ENCODE peak calls at places on chromosomes 11 and 22, in six cellular contexts. G is transverse colon, S is ascending aorta, C is Caco-2, T is right cardiac atrium, O is vagina. D is an unnamed sample. For H3K4me1, the result is how much of the 10 kb centered on the place peaks cover.

GRCh38 chr22:37750596-37751162 is 53.8 kb downstream of the TRIOBP start:
- DNase-seq in G (no peak), S (no peak), C (no peak), T (no peak), O (no peak), D (no peak)

GRCh38 chr11:11435673-11436072 is 82.6 kb upstream of the CSNK2A3 start:
- DNase-seq in G (no peak), S (no peak), C (no peak), T (no peak), O (no peak), D (no peak)

GRCh38 chr22:44729391-44730012 is 22.9 kb upstream of the ARHGAP8 start:
- DNase-seq in G (no peak), S (no peak), C (no peak), T (peak), O (no peak), D (peak)

GRCh38 chr11:132639986-132640385 is 892.3 kb downstream of the OPCML start:
- DNase-seq in G (no peak), S (no peak), C (no peak), T (no peak), O (no peak), D (no peak)

GRCh38 chr11:91795139-91795887 is 429.3 kb upstream of the FAT3 start:
- DNase-seq in G (no peak), S (no peak), C (no peak), T (no peak), O (no peak), D (no peak)

GRCh38 chr11:61123775-61124571 is 21.7 kb downstream of the CD5 start:
- DNase-seq in G (no peak), S (no peak), C (no peak), T (peak), O (no peak), D (no peak)

GRCh38 chr11:124716596-124716995 is 23.1 kb upstream of the NRGN start:
- DNase-seq in G (no peak), S (no peak), C (no peak), T (no peak), O (no peak), D (no peak)

GRCh38 chr11:17668166-17668565 is 51.2 kb upstream of the MYOD1 start:
- DNase-seq in G (no peak), S (no peak), C (no peak), T (no peak), O (no peak), D (no peak)

GRCh38 chr22:33873186-33873585 is 47.1 kb downstream of the LARGE1 start:
- DNase-seq in G (no peak), S (peak), C (no peak), T (peak), O (no peak), D (no peak)

GRCh38 chr22:22210375-22210774 is 34.2 kb upstream of the VPREB1 start:
- DNase-seq in G (no peak), S (no peak), C (no peak), T (no peak), O (no peak), D (peak)

GRCh38 chr22:38793721-38794466 is at the start of gene DNAL4:
- DNase-seq in G (peak), S (peak), C (peak), T (peak), O (no peak), D (peak)

GRCh38 chr22:39317084-39317755 is 2.2 kb downstream of the RPL3 start:
- DNase-seq in G (peak), S (no peak), C (no peak), T (peak), O (no peak), D (no peak)

GRCh38 chr11:113448311-113448666 is 26.9 kb downstream of the DRD2 start:
- DNase-seq in G (no peak), S (no peak), C (no peak), T (no peak), O (no peak), D (no peak)

GRCh38 chr11:61023086-61024035 is 51.9 kb downstream of the CD6 start:
- DNase-seq in G (peak), S (no peak), C (no peak), T (no peak), O (no peak), D (no peak)

GRCh38 chr11:2314525-2315394 is 12.9 kb downstream of the TSPAN32 start:
- DNase-seq in G (peak), S (peak), C (no peak), T (peak), O (no peak), D (peak)

GRCh38 chr22:30485362-30485988 is 13.7 kb upstream of the SEC14L3 start:
- DNase-seq in G (peak), S (peak), C (peak), T (peak), O (no peak), D (peak)

DNA sequence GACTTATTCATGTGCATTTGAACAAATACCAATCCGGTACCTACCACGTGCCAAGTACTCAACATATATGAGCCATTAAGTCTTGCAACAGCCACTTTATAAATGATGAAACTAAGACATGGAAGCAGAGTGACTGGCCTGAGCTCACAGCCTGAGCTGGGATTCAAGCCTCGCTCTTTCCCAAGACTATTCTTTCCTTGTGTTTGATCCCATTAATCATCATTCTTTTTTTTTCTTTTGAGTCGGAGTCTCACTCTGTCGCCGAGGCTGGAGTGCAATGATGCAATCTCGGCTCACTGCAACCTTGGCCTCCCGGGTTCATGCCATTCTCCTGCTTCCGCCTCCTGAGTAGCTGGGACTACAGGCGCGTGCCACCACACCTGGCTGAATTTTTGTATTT is 119.3 kb downstream of the ABTB2 start:
- DNase-seq in G (no peak), S (no peak), C (no peak), T (no peak), O (no peak), D (no peak)
- H3K4me1 ChIP-seq in G (under half), S (under half), C (under half), T (under half), O (under half), D (under half)

GRCh38 chr11:64569300-64569970 is 21.6 kb upstream of the SLC22A12 start:
- DNase-seq in G (no peak), S (no peak), C (no peak), T (no peak), O (no peak), D (no peak)
- H3K4me1 ChIP-seq in G (under half), S (under half), C (under half), T (under half), O (under half), D (under half)

GRCh38 chr11:57776101-57776511 is 14.5 kb downstream of the CTNND1 start:
- DNase-seq in G (no peak), S (no peak), C (no peak), T (no peak), O (no peak), D (no peak)

GRCh38 chr11:57777969-57778317 is 16.3 kb downstream of the CTNND1 start:
- DNase-seq in G (peak), S (no peak), C (peak), T (no peak), O (no peak), D (peak)

GRCh38 chr11:57773026-57773598 is 11.5 kb downstream of the CTNND1 start:
- DNase-seq in G (no peak), S (no peak), C (no peak), T (no peak), O (no peak), D (no peak)

GRCh38 chr11:57776577-57776976 is 15.0 kb downstream of the CTNND1 start:
- DNase-seq in G (no peak), S (no peak), C (no peak), T (no peak), O (no peak), D (no peak)

DNA sequence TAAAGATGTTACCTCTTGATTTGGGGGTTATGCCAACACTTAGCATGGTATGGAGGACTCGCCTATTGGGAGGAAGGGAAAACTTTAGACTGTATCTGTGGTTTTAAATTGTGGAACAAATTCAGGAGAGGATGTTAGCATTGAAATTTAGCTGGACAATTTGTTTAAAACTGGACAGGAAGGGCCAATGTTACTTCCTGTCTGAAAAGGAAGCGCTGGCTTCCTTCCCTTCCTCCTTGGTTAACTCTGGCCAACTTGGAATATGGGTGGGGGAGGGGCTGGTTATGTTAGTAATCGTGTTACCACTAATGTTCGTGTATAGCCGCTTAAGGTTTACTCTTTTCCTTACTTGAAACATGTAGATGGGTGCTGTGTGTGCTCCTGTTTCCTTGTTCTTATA is 13.9 kb downstream of the CTNND1 start:
- DNase-seq in G (no peak), S (no peak), C (no peak), T (no peak), O (no peak), D (no peak)
- H3K4me1 ChIP-seq in G (half or more), S (half or more), C (half or more), T (under half), O (half or more), D (half or more)

GRCh38 chr22:17997456-17997855 is 26.9 kb downstream of the MICAL3 start:
- DNase-seq in G (no peak), S (no peak), C (no peak), T (no peak), O (no peak), D (no peak)

GRCh38 chr22:17999851-18000250 is 24.5 kb downstream of the MICAL3 start:
- DNase-seq in G (no peak), S (no peak), C (no peak), T (no peak), O (no peak), D (no peak)

GRCh38 chr22:18001040-18001893 is 23.1 kb downstream of the MICAL3 start:
- DNase-seq in G (peak), S (peak), C (peak), T (peak), O (no peak), D (peak)

GRCh38 chr22:17998913-17999312 is 25.4 kb downstream of the MICAL3 start:
- DNase-seq in G (no peak), S (no peak), C (no peak), T (no peak), O (no peak), D (no peak)

GRCh38 chr22:18000441-18001039 is 23.8 kb downstream of the MICAL3 start:
- DNase-seq in G (peak), S (no peak), C (peak), T (peak), O (no peak), D (peak)
- H3K4me1 ChIP-seq in G (under half), S (under half), C (under half), T (under half), O (under half), D (under half)

DNA sequence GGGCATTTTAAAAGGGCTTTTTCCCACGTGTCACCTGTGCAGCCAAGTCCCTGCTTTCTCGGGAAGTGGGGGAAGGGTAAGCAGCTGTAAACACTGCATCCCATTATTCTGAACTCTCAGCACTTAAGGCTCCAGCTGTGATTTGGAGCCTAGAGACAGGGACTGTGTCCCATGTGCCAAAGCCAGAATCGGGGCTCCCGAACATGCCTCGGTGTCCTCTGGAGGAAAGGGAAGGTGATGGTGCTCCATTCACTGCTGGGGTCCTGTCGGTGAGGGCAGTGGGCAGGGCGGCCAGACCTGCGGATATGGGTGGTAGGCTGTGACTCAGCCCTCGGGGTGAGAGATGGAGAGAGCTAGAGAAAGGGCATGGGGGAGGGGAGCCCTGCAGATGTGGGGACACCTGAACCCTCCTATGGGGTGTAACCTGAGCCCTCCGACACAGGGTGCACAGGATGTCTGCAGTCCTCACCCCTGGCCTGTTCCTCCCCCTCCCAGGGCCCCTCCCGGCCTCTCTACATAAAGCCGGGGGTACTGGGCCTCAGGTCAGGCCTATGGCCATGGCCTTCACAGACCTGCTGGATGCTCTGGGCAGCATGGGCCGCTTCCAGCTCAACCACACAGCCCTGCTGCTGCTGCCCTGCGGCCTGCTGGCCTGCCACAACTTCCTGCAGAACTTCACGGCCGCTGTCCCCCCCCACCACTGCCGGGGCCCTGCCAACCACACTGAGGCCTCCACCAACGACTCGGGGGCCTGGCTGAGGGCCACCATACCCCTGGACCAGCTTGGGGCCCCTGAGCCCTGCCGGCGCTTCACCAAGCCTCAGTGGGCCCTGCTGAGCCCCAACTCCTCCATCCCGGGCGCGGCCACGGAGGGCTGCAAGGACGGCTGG is 31.8 kb downstream of the CAPN1 start:
- DNase-seq in G (no peak), S (peak), C (no peak), T (peak), O (no peak), D (no peak)
- H3K4me1 ChIP-seq in G (under half), S (under half), C (under half), T (under half), O (under half), D (under half)

GRCh38 chr22:19291218-19291579 is 320 bp downstream of the CLTCL1 start:
- DNase-seq in G (peak), S (peak), C (peak), T (peak), O (no peak), D (peak)
- H3K4me1 ChIP-seq in G (under half), S (under half), C (under half), T (under half), O (under half), D (under half)

GRCh38 chr11:106087815-106088435 is 10.5 kb downstream of the AASDHPPT start:
- DNase-seq in G (peak), S (peak), C (peak), T (no peak), O (no peak), D (peak)

GRCh38 chr11:106092446-106092845 is 15.0 kb downstream of the AASDHPPT start:
- DNase-seq in G (no peak), S (no peak), C (no peak), T (no peak), O (no peak), D (no peak)

GRCh38 chr11:106086850-106087249 is 9.4 kb downstream of the AASDHPPT start:
- DNase-seq in G (no peak), S (no peak), C (no peak), T (no peak), O (no peak), D (no peak)

GRCh38 chr11:106088896-106089295 is 11.4 kb downstream of the AASDHPPT start:
- DNase-seq in G (no peak), S (no peak), C (no peak), T (no peak), O (no peak), D (no peak)

DNA sequence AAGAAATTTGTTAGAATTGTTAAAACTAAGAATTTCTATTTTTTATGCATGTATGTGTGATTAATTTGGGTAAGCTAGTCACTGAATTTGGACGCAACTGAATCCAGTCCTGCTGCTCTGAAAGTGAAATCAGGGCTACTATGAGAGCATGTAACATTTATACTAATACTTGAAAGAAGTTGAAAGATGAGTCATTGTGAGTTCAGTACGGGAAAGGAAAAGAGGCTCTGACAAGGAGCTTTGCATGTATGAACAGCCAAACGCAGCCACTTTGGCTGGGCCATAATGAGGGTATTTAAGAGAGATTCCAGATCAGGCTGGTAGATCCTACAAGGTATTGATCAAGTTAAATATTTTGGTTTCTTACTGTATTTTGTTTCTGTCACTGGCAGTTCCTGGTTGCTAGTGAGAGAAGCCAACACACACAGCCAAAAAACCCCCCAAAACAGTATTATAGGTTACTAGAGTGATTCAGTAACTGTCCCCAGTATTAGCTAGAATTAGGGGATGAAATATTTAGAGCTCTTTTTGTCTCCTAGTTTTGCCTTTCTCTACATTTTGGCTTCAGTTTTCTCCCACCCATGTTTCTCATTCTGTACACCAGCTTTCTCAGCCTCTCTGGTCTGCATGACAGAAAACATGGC is 14.1 kb downstream of the AASDHPPT start:
- DNase-seq in G (no peak), S (no peak), C (no peak), T (no peak), O (no peak), D (peak)
- H3K4me1 ChIP-seq in G (under half), S (under half), C (under half), T (under half), O (half or more), D (under half)

GRCh38 chr11:65388731-65389130 is 2.3 kb downstream of the FRMD8 start:
- DNase-seq in G (no peak), S (no peak), C (no peak), T (no peak), O (no peak), D (no peak)
- H3K4me1 ChIP-seq in G (under half), S (under half), C (under half), T (under half), O (half or more), D (under half)

GRCh38 chr11:15965562-15966250 is 390.6 kb downstream of the SOX6 start:
- DNase-seq in G (peak), S (no peak), C (no peak), T (no peak), O (no peak), D (no peak)
- H3K4me1 ChIP-seq in G (under half), S (under half), C (under half), T (under half), O (under half), D (under half)